ENCODE peak calls at places on chromosomes 6 and 20, in nine cellular contexts. Y is OCI-LY7, O is fibroblast of the aortic adventitia, J is cardiac muscle cell, R is heart right ventricle, F is lower lobe of right lung, I is GM12865, M is adrenal gland, T is WTC11. U is an unnamed sample.
A peak's percentile ranks its signal among the peaks of the same experiment; 100 is the strongest.

GRCh38 chr6:165484178-165484889 is 174.9 kb upstream of the C6orf118 start:
- DNase-seq in I (peak; percentile 70), Y (no peak), R (no peak), O (no peak), M (no peak), T (peak; percentile 42), F (no peak), J (no peak), U (no peak)

GRCh38 chr6:5772634-5773230 is 234.0 kb downstream of the NRN1 start:
- DNase-seq in Y (no peak), J (no peak), F (no peak), I (no peak), M (no peak), R (no peak), O (no peak), T (no peak), U (no peak)

GRCh38 chr6:71886184-71887005 is at the start of gene RIMS1:
- DNase-seq in O (peak; percentile 0), R (no peak), I (peak; percentile 68), Y (no peak), J (peak; percentile 63), T (peak; percentile 68), M (no peak), F (no peak), U (peak; percentile 71)

GRCh38 chr6:35312763-35313125 is 15.1 kb downstream of the DEF6 start:
- DNase-seq in O (no peak), R (no peak), I (no peak), J (no peak), M (no peak), F (no peak), T (no peak), Y (no peak), U (no peak)

GRCh38 chr6:84553527-84553926 is 210.9 kb downstream of the TBX18 start:
- DNase-seq in M (no peak), F (no peak), T (no peak), J (no peak), R (no peak), I (no peak), Y (no peak), O (peak; percentile 45), U (no peak)

GRCh38 chr6:127266892-127267741 is 453 bp downstream of the RNF146 start:
- DNase-seq in O (peak; percentile 46), F (peak; percentile 77), R (no peak), I (peak; percentile 77), Y (peak; percentile 73), J (peak; percentile 69), T (peak; percentile 63), M (peak; percentile 62), U (peak; percentile 84)

GRCh38 chr20:33176101-33176500 is 8.1 kb downstream of the BPIFA2 start:
- DNase-seq in T (no peak), O (no peak), I (no peak), R (no peak), F (no peak), J (no peak), M (no peak), Y (no peak), U (no peak)

GRCh38 chr6:138036111-138036510 is 71.1 kb downstream of the PERP start:
- DNase-seq in R (no peak), J (no peak), I (no peak), O (no peak), T (peak; percentile 17), F (no peak), Y (no peak), M (no peak), U (no peak)

GRCh38 chr20:25090492-25091429 is 8.8 kb upstream of the VSX1 start:
- DNase-seq in I (peak; percentile 70), M (no peak), T (no peak), F (no peak), R (no peak), O (no peak), Y (peak; percentile 54), J (no peak), U (no peak)

GRCh38 chr6:31663087-31663960 is 1.5 kb downstream of the GPANK1 start:
- DNase-seq in R (no peak), T (no peak), Y (no peak), I (no peak), J (no peak), F (no peak), M (no peak), O (peak; percentile 24), U (no peak)

GRCh38 chr6:126696921-126697693 is 357.2 kb downstream of the CENPW start:
- DNase-seq in J (peak; percentile 67), O (peak; percentile 32), M (no peak), T (no peak), F (peak; percentile 37), I (no peak), Y (no peak), R (no peak), U (no peak)

GRCh38 chr20:33423141-33423834 is 20.3 kb downstream of the SNTA1 start:
- DNase-seq in F (no peak), R (peak; percentile 87), I (no peak), O (peak; percentile 95), Y (no peak), J (peak; percentile 90), M (peak; percentile 83), T (no peak), U (no peak)

GRCh38 chr6:149093643-149094042 is 223.9 kb upstream of the TAB2 start:
- DNase-seq in I (no peak), O (peak; percentile 59), T (no peak), J (no peak), M (no peak), Y (no peak), F (no peak), R (no peak), U (no peak)

GRCh38 chr6:149086363-149086762 is 231.1 kb upstream of the TAB2 start:
- DNase-seq in T (no peak), O (no peak), Y (no peak), J (no peak), M (no peak), I (no peak), F (no peak), R (no peak), U (no peak)

GRCh38 chr6:149087898-149088297 is 229.6 kb upstream of the TAB2 start:
- DNase-seq in F (no peak), I (no peak), R (no peak), O (no peak), J (no peak), T (no peak), M (no peak), Y (no peak), U (no peak)

GRCh38 chr6:149088361-149088760 is 229.2 kb upstream of the TAB2 start:
- DNase-seq in F (no peak), I (no peak), Y (no peak), R (no peak), J (no peak), M (no peak), T (no peak), O (no peak), U (no peak)

DNA sequence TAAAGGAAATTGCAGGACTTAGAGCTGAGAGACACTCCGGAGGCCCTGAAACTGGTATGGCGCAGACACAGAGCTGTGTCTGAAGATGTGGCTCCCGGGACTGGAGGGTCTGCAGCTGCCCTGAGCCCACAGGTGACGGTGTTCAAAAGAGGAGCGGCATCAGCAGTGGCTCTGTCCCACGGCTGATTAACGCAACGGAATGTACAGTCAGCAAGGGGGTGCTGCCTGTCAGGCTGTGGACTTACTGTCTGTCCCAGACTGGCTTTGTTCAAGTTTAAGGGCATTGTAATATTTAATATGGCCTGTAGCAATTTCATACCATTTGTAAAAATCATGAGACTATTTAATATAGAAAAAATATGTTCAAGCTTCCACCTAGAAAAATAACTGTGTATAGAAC is 228.0 kb upstream of the TAB2 start:
- DNase-seq in T (no peak), Y (no peak), F (no peak), O (no peak), M (no peak), J (peak; percentile 32), R (no peak), I (no peak), U (no peak)
- TF ChIP-seq CTCF in T (no peak), Y (no peak), F (no peak), O (no peak), M (no peak), J (no peak), R (no peak), I (no peak), U (no peak)

DNA sequence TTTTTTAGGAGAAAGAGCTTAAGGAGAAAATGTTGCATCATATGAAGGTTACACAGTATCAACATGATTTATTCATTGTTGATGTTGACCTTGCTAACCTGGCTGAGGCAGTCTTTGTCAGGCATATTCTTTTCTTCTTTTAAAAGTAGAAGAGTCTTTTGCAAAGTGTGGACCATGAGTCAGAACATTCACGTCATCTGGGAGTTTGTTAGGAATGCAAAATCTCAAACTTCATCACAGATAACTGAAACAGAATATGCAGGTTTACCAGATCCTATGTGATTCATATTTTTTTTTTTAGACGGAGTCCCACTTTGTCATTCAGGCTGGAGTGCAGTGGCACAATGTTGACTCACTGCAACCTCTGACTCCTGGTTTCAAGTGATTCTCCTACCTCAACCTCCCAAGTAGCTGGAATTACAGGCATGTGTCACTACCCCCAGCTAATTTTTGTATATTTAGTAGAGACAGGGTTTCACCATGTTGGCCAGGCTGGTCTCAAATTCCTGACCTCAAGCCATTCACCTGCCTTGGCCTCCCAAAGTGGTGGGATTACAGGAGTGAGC is 530.4 kb upstream of the BTBD3 start:
- DNase-seq in F (no peak), Y (no peak), I (no peak), T (no peak), R (no peak), O (peak; percentile 92), M (no peak), J (no peak), U (no peak)
- TF ChIP-seq CTCF in F (no peak), Y (no peak), I (no peak), T (no peak), R (no peak), O (no peak), M (no peak), J (no peak), U (no peak)

DNA sequence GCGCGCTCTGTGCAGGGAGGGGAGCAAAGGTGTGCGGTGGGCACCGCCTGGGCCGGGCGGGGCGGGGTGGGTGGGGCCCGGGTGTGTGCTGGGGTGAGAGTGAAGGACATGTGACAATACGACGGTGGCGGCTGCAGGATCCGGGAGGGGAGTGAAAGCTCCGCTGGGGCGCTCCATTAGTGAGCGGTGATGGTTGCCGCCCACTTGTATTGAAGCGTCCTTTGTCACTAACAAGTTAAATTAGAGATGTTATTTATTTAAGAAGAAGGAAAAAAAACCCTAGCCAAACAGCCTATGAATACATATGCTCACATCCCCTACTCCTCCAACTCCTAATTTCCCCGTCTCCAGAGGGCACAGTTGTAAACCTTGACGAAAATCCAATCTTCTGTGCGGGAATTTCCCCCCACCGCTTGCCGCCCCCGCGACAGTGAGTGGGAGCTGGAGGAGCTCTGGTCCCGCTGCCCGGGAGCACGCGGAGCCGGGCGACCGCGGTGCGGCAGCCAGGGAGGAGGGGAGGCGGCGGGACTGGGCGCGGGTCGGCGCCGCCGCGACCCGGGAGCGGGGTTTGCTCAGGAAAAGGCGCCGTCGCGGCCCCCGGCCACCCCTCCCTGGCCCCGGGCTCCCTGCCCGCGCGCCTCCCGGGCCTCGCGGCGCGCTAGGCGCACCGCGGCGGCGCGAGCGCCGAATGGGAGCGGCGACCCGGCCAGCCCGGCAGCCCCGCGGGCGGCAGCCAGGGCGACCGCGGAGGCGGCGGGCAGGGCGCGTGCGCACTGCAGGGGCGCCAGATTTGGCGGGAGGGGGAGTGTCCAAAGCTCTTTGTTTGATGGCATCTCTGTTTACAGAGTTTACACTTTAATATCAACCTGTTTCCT is at the start of gene MYB:
- DNase-seq in O (peak; percentile 29), Y (peak; percentile 89), J (peak; percentile 73), I (peak; percentile 88), T (peak; percentile 69), M (peak; percentile 38), R (no peak), F (peak; percentile 63), U (peak; percentile 95)
- TF ChIP-seq CTCF in O (no peak), Y (no peak), J (no peak), I (no peak), T (no peak), M (peak; percentile 5), R (no peak), F (no peak), U (no peak)

GRCh38 chr20:37295595-37295994 is 6.1 kb downstream of the MANBAL start:
- DNase-seq in T (no peak), R (no peak), J (no peak), F (no peak), I (no peak), O (no peak), Y (no peak), M (no peak), U (no peak)
- TF ChIP-seq CTCF in T (no peak), R (no peak), J (no peak), F (no peak), I (no peak), O (no peak), Y (no peak), M (no peak), U (no peak)

U was measured in GM20000.